ENCODE peak calls at places on chromosomes 2 and 18, in four cellular contexts. C is globus pallidus, E is H4, S is cardiac fibroblast. O is an unnamed sample.

GRCh38 chr2:47022399-47022798 is 106.8 kb upstream of the MCFD2 start:
- DNase-seq in C (no peak), E (no peak), S (no peak), O (no peak)

GRCh38 chr2:181203412-181203811 is 223.0 kb downstream of the UBE2E3 start:
- DNase-seq in C (no peak), E (peak), S (peak), O (no peak)

GRCh38 chr2:217887841-217888665 is 114.7 kb downstream of the TNS1 start:
- DNase-seq in C (no peak), E (no peak), S (peak), O (no peak)

GRCh38 chr2:182862003-182862402 is 4.4 kb downstream of the FRZB start:
- DNase-seq in C (no peak), E (no peak), S (peak), O (no peak)

GRCh38 chr2:7724336-7724735 is 807.1 kb downstream of the RNF144A start:
- DNase-seq in C (no peak), E (no peak), S (no peak), O (no peak)

GRCh38 chr18:21391074-21391673 is 149.1 kb downstream of the GREB1L start:
- DNase-seq in C (no peak), E (peak), S (no peak), O (no peak)

GRCh38 chr2:65050931-65051330 is 5.3 kb upstream of the CEP68 start:
- DNase-seq in C (no peak), E (no peak), S (no peak), O (no peak)

GRCh38 chr18:68456985-68457384 is 257.9 kb downstream of the TMX3 start:
- DNase-seq in C (no peak), E (no peak), S (no peak), O (no peak)

GRCh38 chr2:71536311-71536710 is 83.0 kb downstream of the DYSF start:
- DNase-seq in C (no peak), E (no peak), S (no peak), O (no peak)

GRCh38 chr2:119267604-119268003 is 44.0 kb downstream of the STEAP3 start:
- DNase-seq in C (no peak), E (no peak), S (no peak), O (no peak)

GRCh38 chr2:69604844-69605243 is 38.7 kb downstream of the AAK1 start:
- DNase-seq in C (no peak), E (no peak), S (no peak), O (no peak)

GRCh38 chr2:128008089-128008672 is 19.7 kb downstream of the SAP130 start:
- DNase-seq in C (no peak), E (no peak), S (no peak), O (no peak)

GRCh38 chr18:136433-136832 is 21.9 kb upstream of the USP14 start:
- DNase-seq in C (no peak), E (peak), S (no peak), O (no peak)

GRCh38 chr2:127115471-127116199 is 8.7 kb upstream of the BIN1 start:
- DNase-seq in C (no peak), E (no peak), S (no peak), O (no peak)

GRCh38 chr2:135299165-135299564 is 231.9 kb downstream of the ZRANB3 start:
- DNase-seq in C (no peak), E (no peak), S (no peak), O (no peak)

GRCh38 chr2:162416446-162416845 is 72.5 kb downstream of the GCA start:
- DNase-seq in C (no peak), E (no peak), S (no peak), O (no peak)

GRCh38 chr2:7703523-7704144 is 786.4 kb downstream of the RNF144A start:
- DNase-seq in C (no peak), E (no peak), S (no peak), O (no peak)

GRCh38 chr2:192546566-192546965 is 351.8 kb upstream of the TMEFF2 start:
- DNase-seq in C (no peak), E (no peak), S (no peak), O (no peak)

GRCh38 chr18:850960-851359 is 38.9 kb upstream of the YES1 start:
- DNase-seq in C (no peak), E (no peak), S (no peak), O (no peak)

GRCh38 chr2:11521730-11522129 is 12.1 kb upstream of the GREB1 start:
- DNase-seq in C (no peak), E (no peak), S (no peak), O (no peak)

GRCh38 chr2:15594291-15595256 is 2.9 kb downstream of the DDX1 start:
- DNase-seq in C (no peak), E (no peak), S (no peak), O (no peak)

GRCh38 chr18:476368-476767 is 24.1 kb downstream of the COLEC12 start:
- DNase-seq in C (no peak), E (no peak), S (no peak), O (no peak)

GRCh38 chr2:96954490-96954846 is 31.9 kb downstream of the FAM178B start:
- DNase-seq in C (no peak), E (no peak), S (peak), O (no peak)

GRCh38 chr2:172704072-172704936 is 31.3 kb upstream of the RAPGEF4 start:
- DNase-seq in C (no peak), E (peak), S (peak), O (peak)

GRCh38 chr2:159557437-159558034 is 58.8 kb downstream of the BAZ2B start:
- DNase-seq in C (peak), E (no peak), S (peak), O (peak)

GRCh38 chr18:76374330-76375281 is 120.4 kb downstream of the ZNF516 start:
- DNase-seq in C (no peak), E (no peak), S (no peak), O (no peak)

GRCh38 chr2:41894563-41895333 is 153.1 kb upstream of the PKDCC start:
- DNase-seq in C (no peak), E (no peak), S (no peak), O (no peak)

GRCh38 chr2:218995972-218996644 is 2.9 kb upstream of the CRYBA2 start:
- DNase-seq in C (peak), E (peak), S (peak), O (peak)

GRCh38 chr2:56940054-56940453 is 756.3 kb downstream of the CCDC85A start:
- DNase-seq in C (no peak), E (no peak), S (no peak), O (no peak)

GRCh38 chr2:17538844-17539554 is 1.5 kb upstream of the VSNL1 start:
- DNase-seq in C (no peak), E (peak), S (peak), O (peak)

GRCh38 chr2:110674620-110675555 is 3.0 kb downstream of the BUB1 start:
- DNase-seq in C (no peak), E (peak), S (peak), O (no peak)

GRCh38 chr2:11832531-11832930 is 86.1 kb downstream of the LPIN1 start:
- DNase-seq in C (no peak), E (no peak), S (no peak), O (no peak)

GRCh38 chr18:21313576-21313975 is 71.5 kb downstream of the GREB1L start:
- DNase-seq in C (no peak), E (no peak), S (peak), O (no peak)